ENCODE peak calls at places on chromosomes 16 and 17, in six cellular contexts. E is ovary, X is cardiac muscle cell, J is left lung, S is transverse colon, P is mucosa of descending colon. N is an unnamed sample. For H3K36me3, the result is how much of the 10 kb centered on the place peaks cover.

GRCh38 chr17:33651631-33652030 is 358.5 kb upstream of the ASIC2 start:
- DNase-seq in P (no peak), E (no peak), J (no peak), X (no peak), S (no peak), N (no peak)

GRCh38 chr17:74443516-74444296 is 11.8 kb downstream of the GPRC5C start:
- DNase-seq in S (peak), P (peak), E (peak), X (no peak), J (no peak), N (no peak)

GRCh38 chr16:46562979-46563378 is 58.2 kb downstream of the SHCBP1 start:
- DNase-seq in E (no peak), S (no peak), J (no peak), X (no peak), P (no peak), N (no peak)

GRCh38 chr16:52446076-52446475 is 100.9 kb downstream of the TOX3 start:
- DNase-seq in E (no peak), J (no peak), P (no peak), S (no peak), X (peak), N (no peak)

GRCh38 chr16:54475019-54475418 is 188.4 kb upstream of the IRX3 start:
- DNase-seq in J (no peak), P (no peak), X (no peak), S (no peak), E (no peak), N (no peak)

GRCh38 chr17:41211845-41212466 is 14.5 kb upstream of the KRTAP9-2 start:
- DNase-seq in P (peak), X (no peak), E (no peak), J (no peak), S (peak), N (no peak)

GRCh38 chr17:79936661-79937434 is 97.6 kb upstream of the CBX4 start:
- DNase-seq in X (no peak), P (peak), E (peak), S (no peak), J (peak), N (no peak)

GRCh38 chr16:26261621-26262020 is 569.9 kb downstream of the HS3ST4 start:
- DNase-seq in S (no peak), E (no peak), X (no peak), P (no peak), J (no peak), N (no peak)

GRCh38 chr17:45052052-45052772 is 780 bp upstream of the DCAKD start:
- DNase-seq in X (peak), P (peak), J (peak), S (peak), E (peak), N (no peak)

GRCh38 chr16:86868746-86869145 is 290.4 kb downstream of the FOXL1 start:
- DNase-seq in E (no peak), S (no peak), J (no peak), P (no peak), X (no peak), N (no peak)
- TF ChIP-seq CTCF in E (no peak), S (no peak), J (no peak), P (no peak), X (no peak), N (no peak)

GRCh38 chr16:81678326-81679095 is 100.6 kb upstream of the PLCG2 start:
- DNase-seq in S (no peak), P (no peak), X (no peak), J (peak), E (peak), N (no peak)
- H3K36me3 ChIP-seq in S (under half), P (under half), X (under half), J (under half), E (under half), N (under half)

GRCh38 chr16:58339452-58339938 is 44.7 kb upstream of the PRSS54 start:
- DNase-seq in J (no peak), X (peak), E (no peak), P (no peak), S (no peak), N (peak)
- TF ChIP-seq CTCF in J (no peak), X (peak), E (no peak), P (no peak), S (no peak), N (peak)

GRCh38 chr16:15721018-15721417 is 71.0 kb downstream of the NDE1 start:
- DNase-seq in X (no peak), E (no peak), P (no peak), S (no peak), J (no peak), N (no peak)

GRCh38 chr16:15715221-15715620 is 65.2 kb downstream of the NDE1 start:
- DNase-seq in P (no peak), S (no peak), X (no peak), E (no peak), J (no peak), N (no peak)

GRCh38 chr16:15714393-15715172 is 64.5 kb downstream of the NDE1 start:
- DNase-seq in E (no peak), J (peak), S (no peak), X (no peak), P (no peak), N (no peak)

GRCh38 chr16:15716694-15717447 is 66.8 kb downstream of the NDE1 start:
- DNase-seq in S (no peak), J (peak), X (no peak), E (no peak), P (no peak), N (no peak)
- H3K36me3 ChIP-seq in S (under half), J (under half), X (under half), E (under half), P (under half), N (under half)

N was measured in Caco-2.